ENCODE peak calls at places on chromosomes 4 and X, in five cellular contexts. P, G, B, W and I are unnamed samples.

GRCh38 chr4:123858465-123858864 is 461.9 kb downstream of the SPRY1 start:
- DNase-seq in P (no peak), G (no peak), B (no peak), W (no peak), I (no peak)

GRCh38 chr4:19689511-19689910 is 562.2 kb upstream of the SLIT2 start:
- DNase-seq in P (no peak), G (peak), B (no peak), W (no peak), I (no peak)

GRCh38 chr4:100872811-100873210 is 355.0 kb upstream of the EMCN start:
- DNase-seq in P (no peak), G (peak), B (no peak), W (no peak), I (no peak)

GRCh38 chrX:69412661-69413060 is 91.5 kb upstream of the NALF2 start:
- DNase-seq in P (no peak), G (no peak), B (no peak), W (no peak), I (no peak)

GRCh38 chr4:7128651-7129050 is 60.8 kb upstream of the GRPEL1 start:
- DNase-seq in P (no peak), G (no peak), B (no peak), W (no peak), I (no peak)

GRCh38 chr4:26083987-26084386 is 170.0 kb downstream of the SMIM20 start:
- DNase-seq in P (no peak), G (peak), B (no peak), W (no peak), I (peak)

GRCh38 chr4:120517966-120518365 is 404.6 kb downstream of the PRDM5 start:
- DNase-seq in P (no peak), G (peak), B (no peak), W (no peak), I (no peak)

GRCh38 chrX:72479324-72480274 is 93.0 kb downstream of the HDAC8 start:
- DNase-seq in P (no peak), G (no peak), B (no peak), W (no peak), I (no peak)

GRCh38 chr4:28772066-28772465 is 1911.4 kb downstream of the STIM2 start:
- DNase-seq in P (no peak), G (peak), B (no peak), W (no peak), I (no peak)

GRCh38 chr4:108010167-108010566 is 20.5 kb downstream of the HADH start:
- DNase-seq in P (no peak), G (peak), B (no peak), W (no peak), I (no peak)

GRCh38 chr4:122759639-122760310 is 27.3 kb downstream of the BBS12 start:
- DNase-seq in P (no peak), G (no peak), B (no peak), W (no peak), I (no peak)

GRCh38 chr4:2248044-2248780 is 6.3 kb upstream of the HAUS3 start:
- DNase-seq in P (peak), G (no peak), B (no peak), W (no peak), I (no peak)

GRCh38 chr4:13484749-13485345 is 707 bp upstream of the RAB28 start:
- DNase-seq in P (no peak), G (peak), B (no peak), W (no peak), I (no peak)

GRCh38 chrX:12970691-12971202 is 4.2 kb upstream of the TMSB4X start:
- DNase-seq in P (peak), G (no peak), B (peak), W (no peak), I (no peak)

GRCh38 chr4:154277164-154277563 is 214.4 kb downstream of the DCHS2 start:
- DNase-seq in P (no peak), G (no peak), B (no peak), W (no peak), I (no peak)

GRCh38 chrX:3317191-3317718 is 29.2 kb downstream of the MXRA5 start:
- DNase-seq in P (no peak), G (no peak), B (no peak), W (no peak), I (no peak)

GRCh38 chr4:151659631-151660030 is 101.2 kb downstream of the GATB start:
- DNase-seq in P (no peak), G (no peak), B (no peak), W (no peak), I (no peak)